ENCODE peak calls at places on chromosome 3, in ten cellular contexts. I is stimulated activated CD4-positive, alpha-beta T cell treated with anti-CD3 and anti-CD28 coated beads, Interleukin-15, amount 100 ng/mL, for 24 hours; E is NCI-H2081 treated with DMSO at 0.1 percent for 48 hours; H is AG09319; K is skeletal muscle cell; V is activated B cell treated with CpG ODN at 0.5 μM for 24 hours; W is NCI-H2029; F is CD8-positive, alpha-beta memory T cell; Z is IMR-90; Q is tibial artery. P is an unnamed sample.

GRCh38 chr3:125281411-125281810 is 68.9 kb upstream of the SLC12A8 start:
- DNase-seq in E (no peak), K (no peak), Z (no peak), H (no peak), V (no peak), W (peak), I (no peak), Q (no peak), F (no peak), P (no peak)

GRCh38 chr3:126544596-126545281 is 14.0 kb downstream of the C3orf22 start:
- DNase-seq in V (peak), F (no peak), K (no peak), H (no peak), Q (peak), W (no peak), E (no peak), I (no peak), Z (no peak), P (no peak)

GRCh38 chr3:17946619-17947018 is 204.2 kb upstream of the TBC1D5 start:
- DNase-seq in V (no peak), W (no peak), H (no peak), F (no peak), Q (no peak), E (no peak), Z (no peak), I (no peak), K (no peak), P (no peak)

GRCh38 chr3:13072239-13073041 is 789 bp downstream of the IQSEC1 start:
- DNase-seq in V (peak), I (peak), H (no peak), W (peak), Q (peak), K (no peak), F (no peak), Z (peak), E (no peak), P (no peak)

GRCh38 chr3:51198476-51198875 is 186.6 kb upstream of the MANF start:
- DNase-seq in V (no peak), H (no peak), F (no peak), E (no peak), Z (no peak), W (no peak), K (no peak), I (no peak), Q (no peak), P (peak)

GRCh38 chr3:10464068-10464434 is 41.3 kb downstream of the ATP2B2 start:
- DNase-seq in Z (no peak), E (no peak), F (no peak), I (no peak), W (no peak), K (no peak), H (no peak), V (no peak), Q (no peak), P (no peak)

GRCh38 chr3:40290396-40290795 is 19.1 kb upstream of the EIF1B start:
- DNase-seq in H (no peak), E (no peak), I (peak), Z (no peak), Q (no peak), V (no peak), F (peak), W (no peak), K (no peak), P (no peak)

GRCh38 chr3:50160561-50160983 is 5.4 kb downstream of the SEMA3F start:
- DNase-seq in V (no peak), E (no peak), H (no peak), I (no peak), K (no peak), F (no peak), Z (no peak), W (no peak), Q (no peak), P (no peak)

GRCh38 chr3:110234831-110235230 is 836.8 kb upstream of the NECTIN3 start:
- DNase-seq in Q (no peak), H (no peak), Z (peak), W (no peak), V (no peak), K (no peak), F (no peak), E (no peak), I (no peak), P (no peak)

GRCh38 chr3:9123849-9124248 is 125.6 kb downstream of the SRGAP3 start:
- DNase-seq in K (no peak), Q (no peak), F (no peak), V (no peak), Z (no peak), I (no peak), E (no peak), W (no peak), H (no peak), P (no peak)

GRCh38 chr3:11678735-11679134 is 35.0 kb upstream of the VGLL4 start:
- DNase-seq in E (no peak), H (no peak), I (no peak), V (no peak), W (no peak), F (no peak), Q (no peak), K (no peak), Z (peak), P (no peak)

GRCh38 chr3:158961497-158961896 is 159.6 kb downstream of the MFSD1 start:
- DNase-seq in Q (no peak), F (no peak), K (no peak), H (no peak), W (no peak), V (no peak), E (no peak), Z (no peak), I (no peak), P (no peak)

GRCh38 chr3:197154-197855 is 742 bp downstream of the CHL1 start:
- DNase-seq in V (peak), K (no peak), W (no peak), Q (no peak), F (no peak), I (no peak), H (no peak), E (no peak), Z (no peak), P (no peak)

GRCh38 chr3:85737846-85738245 is 779.1 kb downstream of the CADM2 start:
- DNase-seq in Z (peak), E (no peak), K (no peak), V (no peak), H (no peak), W (no peak), F (no peak), Q (no peak), I (no peak), P (no peak)

GRCh38 chr3:134362221-134362620 is 12.0 kb downstream of the AMOTL2 start:
- DNase-seq in W (no peak), V (no peak), Q (no peak), Z (no peak), I (no peak), K (no peak), H (no peak), F (no peak), E (no peak), P (no peak)

GRCh38 chr3:123576119-123576518 is 8.7 kb downstream of the HACD2 start:
- DNase-seq in E (no peak), H (no peak), V (no peak), I (peak), K (no peak), Z (peak), F (no peak), W (no peak), Q (no peak), P (no peak)

GRCh38 chr3:18968120-18968519 is 180.2 kb upstream of the KCNH8 start:
- DNase-seq in H (no peak), K (no peak), F (no peak), E (no peak), Q (no peak), W (no peak), Z (no peak), I (no peak), V (no peak), P (no peak)

GRCh38 chr3:84141571-84141970 is 817.2 kb upstream of the CADM2 start:
- DNase-seq in F (no peak), V (no peak), Q (no peak), H (no peak), W (no peak), I (no peak), Z (peak), K (no peak), E (no peak), P (no peak)

GRCh38 chr3:123186695-123187094 is 15.0 kb upstream of the SEC22A start:
- DNase-seq in Z (no peak), E (no peak), K (no peak), I (no peak), F (no peak), W (no peak), V (no peak), Q (no peak), H (no peak), P (no peak)

GRCh38 chr3:15064299-15064834 is 748 bp downstream of the MRPS25 start:
- DNase-seq in F (no peak), Q (peak), I (peak), E (no peak), Z (peak), H (no peak), V (no peak), W (peak), K (no peak), P (no peak)

GRCh38 chr3:194104041-194104751 is 31.8 kb upstream of the HES1 start:
- DNase-seq in E (no peak), Z (no peak), K (no peak), H (no peak), F (no peak), W (no peak), V (peak), Q (no peak), I (no peak), P (no peak)

GRCh38 chr3:126213376-126214044 is 33.1 kb upstream of the ALDH1L1 start:
- DNase-seq in K (no peak), Q (no peak), E (no peak), I (no peak), W (no peak), H (no peak), F (no peak), V (no peak), Z (no peak), P (no peak)

GRCh38 chr3:59836525-59836924 is 786.7 kb upstream of the CFAP20DC start:
- DNase-seq in Z (no peak), I (no peak), K (peak), F (no peak), Q (no peak), E (no peak), H (no peak), W (no peak), V (no peak), P (no peak)

GRCh38 chr3:179828738-179829137 is 175.9 kb downstream of the USP13 start:
- DNase-seq in I (no peak), W (no peak), Q (no peak), K (no peak), Z (no peak), V (no peak), E (no peak), H (no peak), F (no peak), P (no peak)

GRCh38 chr3:193708270-193708669 is 115.3 kb downstream of the OPA1 start:
- DNase-seq in V (no peak), E (no peak), F (no peak), I (no peak), Z (no peak), Q (no peak), K (no peak), H (no peak), W (no peak), P (no peak)

GRCh38 chr3:106309274-106309673 is 440.5 kb upstream of the CBLB start:
- DNase-seq in K (no peak), V (no peak), Z (no peak), I (no peak), H (no peak), W (no peak), E (no peak), Q (no peak), F (no peak), P (no peak)

GRCh38 chr3:161400650-161401049 is 29.3 kb upstream of the SPTSSB start:
- DNase-seq in W (no peak), H (no peak), E (no peak), I (no peak), Z (no peak), V (no peak), K (no peak), Q (no peak), F (no peak), P (no peak)

GRCh38 chr3:98786364-98786930 is 23.3 kb downstream of the ST3GAL6 start:
- DNase-seq in V (no peak), H (no peak), Z (no peak), Q (no peak), K (no peak), E (no peak), F (no peak), W (no peak), I (no peak), P (no peak)

GRCh38 chr3:176769547-176770190 is 427.6 kb downstream of the TBL1XR1 start:
- DNase-seq in Z (no peak), K (no peak), V (no peak), I (no peak), H (no peak), F (no peak), Q (no peak), E (no peak), W (no peak), P (no peak)

GRCh38 chr3:63067999-63068645 is 192.9 kb upstream of the CADPS start:
- DNase-seq in K (no peak), F (no peak), E (no peak), H (no peak), Q (no peak), W (no peak), I (peak), Z (peak), V (no peak), P (no peak)

GRCh38 chr3:123732447-123732846 is 147.6 kb upstream of the HACD2 start:
- DNase-seq in K (peak), Z (peak), V (no peak), H (no peak), F (no peak), I (no peak), W (peak), Q (no peak), E (no peak), P (no peak)

GRCh38 chr3:149021830-149022229 is 30.5 kb downstream of the GYG1 start:
- DNase-seq in K (no peak), E (no peak), Z (no peak), I (no peak), W (no peak), V (no peak), H (no peak), Q (no peak), F (no peak), P (no peak)

GRCh38 chr3:11637901-11638668 is 5.6 kb downstream of the VGLL4 start:
- DNase-seq in W (no peak), E (no peak), Q (no peak), F (no peak), H (peak), Z (peak), I (no peak), V (no peak), K (no peak), P (no peak)

GRCh38 chr3:136891934-136892855 is 30.2 kb downstream of the NCK1 start:
- DNase-seq in Q (no peak), W (no peak), V (no peak), E (no peak), I (no peak), K (no peak), F (no peak), H (no peak), Z (no peak), P (no peak)

GRCh38 chr3:127077068-127077467 is 94.2 kb downstream of the PLXNA1 start:
- DNase-seq in Q (no peak), I (no peak), F (peak), V (no peak), E (no peak), H (no peak), W (no peak), Z (no peak), K (no peak), P (no peak)

GRCh38 chr3:137766069-137766960 is 2.2 kb downstream of the SOX14 start:
- DNase-seq in E (no peak), W (no peak), V (no peak), I (no peak), Z (no peak), F (no peak), K (no peak), Q (no peak), H (no peak), P (no peak)

GRCh38 chr3:33131328-33132018 is 17.7 kb downstream of the CRTAP start:
- DNase-seq in V (no peak), Q (no peak), I (peak), W (peak), K (no peak), Z (peak), F (no peak), H (peak), E (no peak), P (no peak)

P was measured in non-pigmented ciliary epithelial cell.